ENCODE peak calls at places on chromosomes 1 and 21, in ten cellular contexts. J, M, F, V, R, U, X, Z, C and L are unnamed samples.

GRCh38 chr1:151347523-151348246 is 633 bp upstream of the RFX5 start:
- DNase-seq in J (no peak), M (no peak), F (no peak), V (no peak), R (no peak), U (no peak), X (no peak), Z (no peak), C (no peak), L (no peak)

GRCh38 chr1:169620565-169620964 is 9.4 kb downstream of the SELP start:
- DNase-seq in J (no peak), M (no peak), F (no peak), V (no peak), R (no peak), U (no peak), X (no peak), Z (no peak), C (no peak), L (no peak)

GRCh38 chr21:32771134-32771523 is 426 bp downstream of the PAXBP1 start:
- DNase-seq in J (peak), M (peak), F (peak), V (no peak), R (peak), U (peak), X (peak), Z (no peak), C (peak), L (peak)

GRCh38 chr1:201270616-201271390 is 12.5 kb upstream of the PKP1 start:
- DNase-seq in J (peak), M (no peak), F (no peak), V (no peak), R (no peak), U (no peak), X (no peak), Z (no peak), C (no peak), L (no peak)

GRCh38 chr1:239858058-239858457 is 233.6 kb upstream of the FMN2 start:
- DNase-seq in J (no peak), M (no peak), F (peak), V (no peak), R (no peak), U (no peak), X (no peak), Z (no peak), C (no peak), L (no peak)

GRCh38 chr1:210605099-210605498 is 276.4 kb downstream of the HHAT start:
- DNase-seq in J (no peak), M (no peak), F (no peak), V (no peak), R (no peak), U (no peak), X (no peak), Z (no peak), C (no peak), L (no peak)

GRCh38 chr1:232905324-232906034 is 44.9 kb upstream of the NTPCR start:
- DNase-seq in J (no peak), M (no peak), F (no peak), V (no peak), R (no peak), U (no peak), X (no peak), Z (no peak), C (no peak), L (no peak)

GRCh38 chr1:193031431-193031830 is 27.7 kb downstream of the UCHL5 start:
- DNase-seq in J (no peak), M (no peak), F (no peak), V (no peak), R (no peak), U (no peak), X (no peak), Z (no peak), C (no peak), L (no peak)

GRCh38 chr1:224175615-224176014 is 7.4 kb upstream of the DEGS1 start:
- DNase-seq in J (peak), M (no peak), F (no peak), V (no peak), R (peak), U (no peak), X (peak), Z (no peak), C (no peak), L (peak)

GRCh38 chr1:29677028-29678024 is 441.0 kb downstream of the PTPRU start:
- DNase-seq in J (peak), M (no peak), F (no peak), V (no peak), R (no peak), U (no peak), X (no peak), Z (no peak), C (no peak), L (no peak)

GRCh38 chr1:2628933-2629626 is 3.7 kb downstream of the MMEL1 start:
- DNase-seq in J (peak), M (no peak), F (no peak), V (no peak), R (no peak), U (no peak), X (no peak), Z (no peak), C (no peak), L (no peak)

GRCh38 chr1:235012436-235013210 is 116.0 kb downstream of the TOMM20 start:
- DNase-seq in J (peak), M (no peak), F (no peak), V (no peak), R (no peak), U (no peak), X (no peak), Z (no peak), C (no peak), L (no peak)

GRCh38 chr1:42928859-42929258 is 29.8 kb downstream of the SLC2A1 start:
- DNase-seq in J (peak), M (no peak), F (no peak), V (no peak), R (no peak), U (no peak), X (no peak), Z (no peak), C (no peak), L (no peak)

GRCh38 chr1:151327903-151328674 is 873 bp upstream of the PI4KB start:
- DNase-seq in J (peak), M (peak), F (peak), V (peak), R (peak), U (no peak), X (peak), Z (no peak), C (no peak), L (no peak)

GRCh38 chr1:84598418-84598817 is 24.2 kb upstream of the CTBS start:
- DNase-seq in J (no peak), M (no peak), F (no peak), V (no peak), R (no peak), U (no peak), X (no peak), Z (no peak), C (no peak), L (no peak)

GRCh38 chr1:11518016-11518670 is 39.2 kb downstream of the DISP3 start:
- DNase-seq in J (peak), M (no peak), F (no peak), V (no peak), R (no peak), U (no peak), X (peak), Z (no peak), C (no peak), L (no peak)

GRCh38 chr1:30511563-30512252 is 211.7 kb downstream of the MATN1 start:
- DNase-seq in J (peak), M (no peak), F (peak), V (no peak), R (no peak), U (no peak), X (no peak), Z (no peak), C (no peak), L (no peak)

GRCh38 chr1:112769611-112770010 is 54.5 kb upstream of the PPM1J start:
- DNase-seq in J (no peak), M (no peak), F (no peak), V (no peak), R (no peak), U (no peak), X (no peak), Z (no peak), C (no peak), L (no peak)

GRCh38 chr21:36635991-36636390 is 62.9 kb upstream of the SIM2 start:
- DNase-seq in J (no peak), M (no peak), F (no peak), V (no peak), R (no peak), U (no peak), X (no peak), Z (no peak), C (no peak), L (no peak)

GRCh38 chr1:221494670-221495069 is 247.2 kb downstream of the DUSP10 start:
- DNase-seq in J (no peak), M (peak), F (no peak), V (no peak), R (no peak), U (no peak), X (no peak), Z (peak), C (no peak), L (no peak)

GRCh38 chr1:10211805-10212405 is 1.5 kb downstream of the KIF1B start:
- DNase-seq in J (no peak), M (no peak), F (peak), V (no peak), R (no peak), U (no peak), X (no peak), Z (no peak), C (no peak), L (no peak)

GRCh38 chr1:174218983-174219382 is 59.7 kb downstream of the RABGAP1L start:
- DNase-seq in J (no peak), M (no peak), F (no peak), V (no peak), R (no peak), U (no peak), X (no peak), Z (no peak), C (no peak), L (no peak)

GRCh38 chr1:63042278-63042677 is 258.3 kb downstream of the ATG4C start:
- DNase-seq in J (no peak), M (no peak), F (no peak), V (no peak), R (no peak), U (no peak), X (no peak), Z (no peak), C (no peak), L (no peak)

GRCh38 chr1:155884028-155884950 is 24.9 kb downstream of the SYT11 start:
- DNase-seq in J (no peak), M (no peak), F (no peak), V (no peak), R (peak), U (no peak), X (no peak), Z (no peak), C (no peak), L (no peak)

GRCh38 chr1:33866286-33866685 is 2.4 kb downstream of the HMGB4 start:
- DNase-seq in J (no peak), M (peak), F (no peak), V (no peak), R (no peak), U (no peak), X (no peak), Z (no peak), C (no peak), L (no peak)

GRCh38 chr1:36580524-36580923 is 97.8 kb upstream of the CSF3R start:
- DNase-seq in J (peak), M (no peak), F (no peak), V (no peak), R (no peak), U (no peak), X (no peak), Z (no peak), C (no peak), L (no peak)

GRCh38 chr1:185825556-185825955 is 91.4 kb downstream of the HMCN1 start:
- DNase-seq in J (no peak), M (no peak), F (no peak), V (no peak), R (no peak), U (no peak), X (no peak), Z (no peak), C (no peak), L (no peak)

GRCh38 chr1:226657788-226658537 is 81.1 kb downstream of the ITPKB start:
- DNase-seq in J (no peak), M (peak), F (no peak), V (no peak), R (no peak), U (no peak), X (no peak), Z (no peak), C (no peak), L (peak)

GRCh38 chr21:31354604-31355443 is 10.8 kb upstream of the TIAM1 start:
- DNase-seq in J (no peak), M (no peak), F (peak), V (peak), R (no peak), U (peak), X (peak), Z (peak), C (peak), L (peak)

GRCh38 chr1:1203561-1204424 is 2.6 kb downstream of the TNFRSF18 start:
- DNase-seq in J (no peak), M (no peak), F (no peak), V (no peak), R (no peak), U (no peak), X (no peak), Z (no peak), C (no peak), L (no peak)

GRCh38 chr21:37367758-37368535 is 1.4 kb downstream of the DYRK1A start:
- DNase-seq in J (peak), M (peak), F (no peak), V (peak), R (peak), U (no peak), X (peak), Z (no peak), C (no peak), L (no peak)

GRCh38 chr1:21255284-21255942 is 34.9 kb downstream of the ECE1 start:
- DNase-seq in J (peak), M (peak), F (peak), V (peak), R (peak), U (peak), X (peak), Z (peak), C (peak), L (peak)

GRCh38 chr21:44391345-44392091 is 38.1 kb downstream of the TRPM2 start:
- DNase-seq in J (no peak), M (no peak), F (no peak), V (no peak), R (no peak), U (no peak), X (peak), Z (no peak), C (no peak), L (no peak)

GRCh38 chr1:27292111-27292510 is 29.9 kb upstream of the TMEM222 start:
- DNase-seq in J (no peak), M (no peak), F (no peak), V (no peak), R (no peak), U (no peak), X (no peak), Z (peak), C (no peak), L (no peak)

GRCh38 chr1:243505986-243506689 is 250.3 kb downstream of the SDCCAG8 start:
- DNase-seq in J (peak), M (no peak), F (no peak), V (no peak), R (no peak), U (no peak), X (no peak), Z (no peak), C (no peak), L (no peak)

GRCh38 chr1:33086384-33086850 is 5.5 kb downstream of the AZIN2 start:
- DNase-seq in J (peak), M (peak), F (peak), V (peak), R (peak), U (peak), X (peak), Z (peak), C (peak), L (peak)

DNA sequence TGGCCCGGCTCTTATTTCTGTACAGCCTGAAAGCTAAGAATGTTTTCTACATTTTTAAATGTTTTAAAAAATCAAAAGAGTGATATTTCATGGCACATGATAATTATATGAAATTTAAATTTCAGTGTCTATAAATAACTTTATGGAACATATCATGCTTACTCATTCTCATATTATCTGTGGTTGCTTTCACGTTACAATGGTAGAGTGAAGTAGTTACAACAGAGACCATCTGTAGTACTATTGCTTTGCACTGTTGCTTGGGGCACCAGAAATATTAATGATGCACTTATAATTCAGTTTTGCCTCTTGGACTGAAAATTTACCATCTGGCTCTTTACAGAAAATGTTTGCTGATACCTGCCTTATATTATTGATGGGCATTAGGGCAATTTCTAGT is 481.6 kb downstream of the PLPP3 start:
- DNase-seq in J (no peak), M (no peak), F (no peak), V (no peak), R (no peak), U (no peak), X (no peak), Z (no peak), C (no peak), L (no peak)
- H3K27ac ChIP-seq in J (no peak), M (no peak), F (no peak), V (no peak), R (no peak), U (no peak), X (no peak), Z (no peak), C (no peak), L (no peak)

DNA sequence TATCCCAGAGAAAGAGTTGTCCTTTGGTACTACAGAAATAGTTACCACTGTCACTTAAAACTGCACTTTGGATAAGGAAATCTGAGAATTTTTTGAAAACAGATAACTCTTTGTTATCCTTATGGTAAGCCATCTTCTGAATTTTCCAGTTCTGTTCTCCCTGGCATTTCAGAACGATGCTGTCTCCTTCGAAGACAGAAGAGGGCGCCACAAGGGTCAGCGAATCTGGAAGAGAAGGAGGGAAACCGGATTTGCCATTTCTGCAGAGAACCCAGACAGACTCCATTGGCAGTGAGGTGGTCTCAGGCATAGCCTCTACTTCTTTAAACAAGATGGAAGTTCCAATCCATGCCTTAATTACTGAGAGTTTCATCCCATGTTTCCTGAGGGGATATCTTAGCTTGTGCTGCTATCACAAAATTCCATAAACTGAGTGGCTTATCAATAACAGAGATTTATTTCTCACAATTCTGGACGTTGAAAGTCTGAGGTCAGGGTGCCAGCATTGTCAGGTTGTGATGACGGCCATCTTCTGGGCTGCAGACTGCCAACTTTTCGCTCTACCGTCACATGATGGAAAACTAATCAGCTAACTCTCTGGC is 6.4 kb downstream of the FCRL2 start:
- DNase-seq in J (peak), M (no peak), F (no peak), V (no peak), R (no peak), U (no peak), X (no peak), Z (no peak), C (no peak), L (no peak)
- H3K27ac ChIP-seq in J (no peak), M (no peak), F (no peak), V (no peak), R (no peak), U (no peak), X (no peak), Z (no peak), C (no peak), L (no peak)

GRCh38 chr1:24749257-24749656 is 4.0 kb downstream of the CLIC4 start:
- DNase-seq in J (no peak), M (no peak), F (no peak), V (no peak), R (no peak), U (no peak), X (no peak), Z (no peak), C (no peak), L (no peak)

GRCh38 chr1:24749886-24750285 is 4.6 kb downstream of the CLIC4 start:
- DNase-seq in J (no peak), M (no peak), F (no peak), V (no peak), R (no peak), U (no peak), X (no peak), Z (no peak), C (no peak), L (no peak)

GRCh38 chr1:24754229-24754628 is 9.0 kb downstream of the CLIC4 start:
- DNase-seq in J (no peak), M (no peak), F (no peak), V (no peak), R (no peak), U (no peak), X (no peak), Z (no peak), C (no peak), L (no peak)

GRCh38 chr1:24752305-24752704 is 7.1 kb downstream of the CLIC4 start:
- DNase-seq in J (no peak), M (no peak), F (no peak), V (no peak), R (no peak), U (no peak), X (no peak), Z (no peak), C (no peak), L (no peak)

GRCh38 chr1:24751833-24752232 is 6.6 kb downstream of the CLIC4 start:
- DNase-seq in J (no peak), M (no peak), F (no peak), V (no peak), R (no peak), U (no peak), X (no peak), Z (no peak), C (no peak), L (no peak)
- H3K27ac ChIP-seq in J (no peak), M (no peak), F (no peak), V (no peak), R (no peak), U (no peak), X (no peak), Z (no peak), C (no peak), L (no peak)

GRCh38 chr1:203630697-203631096 is 4.1 kb downstream of the ATP2B4 start:
- DNase-seq in J (no peak), M (no peak), F (no peak), V (no peak), R (peak), U (no peak), X (no peak), Z (no peak), C (no peak), L (no peak)

GRCh38 chr1:203631349-203631748 is 4.7 kb downstream of the ATP2B4 start:
- DNase-seq in J (no peak), M (no peak), F (no peak), V (no peak), R (no peak), U (no peak), X (no peak), Z (no peak), C (no peak), L (no peak)

GRCh38 chr1:203628997-203629508 is 2.4 kb downstream of the ATP2B4 start:
- DNase-seq in J (no peak), M (no peak), F (no peak), V (peak), R (no peak), U (no peak), X (no peak), Z (no peak), C (no peak), L (no peak)

GRCh38 chr1:203628185-203628996 is 1.8 kb downstream of the ATP2B4 start:
- DNase-seq in J (peak), M (peak), F (no peak), V (no peak), R (peak), U (no peak), X (peak), Z (no peak), C (no peak), L (no peak)

GRCh38 chr1:203629509-203630082 is 3.0 kb downstream of the ATP2B4 start:
- DNase-seq in J (peak), M (peak), F (no peak), V (peak), R (peak), U (no peak), X (peak), Z (no peak), C (peak), L (no peak)
- H3K27ac ChIP-seq in J (peak), M (peak), F (no peak), V (peak), R (peak), U (peak), X (peak), Z (no peak), C (peak), L (peak)

DNA sequence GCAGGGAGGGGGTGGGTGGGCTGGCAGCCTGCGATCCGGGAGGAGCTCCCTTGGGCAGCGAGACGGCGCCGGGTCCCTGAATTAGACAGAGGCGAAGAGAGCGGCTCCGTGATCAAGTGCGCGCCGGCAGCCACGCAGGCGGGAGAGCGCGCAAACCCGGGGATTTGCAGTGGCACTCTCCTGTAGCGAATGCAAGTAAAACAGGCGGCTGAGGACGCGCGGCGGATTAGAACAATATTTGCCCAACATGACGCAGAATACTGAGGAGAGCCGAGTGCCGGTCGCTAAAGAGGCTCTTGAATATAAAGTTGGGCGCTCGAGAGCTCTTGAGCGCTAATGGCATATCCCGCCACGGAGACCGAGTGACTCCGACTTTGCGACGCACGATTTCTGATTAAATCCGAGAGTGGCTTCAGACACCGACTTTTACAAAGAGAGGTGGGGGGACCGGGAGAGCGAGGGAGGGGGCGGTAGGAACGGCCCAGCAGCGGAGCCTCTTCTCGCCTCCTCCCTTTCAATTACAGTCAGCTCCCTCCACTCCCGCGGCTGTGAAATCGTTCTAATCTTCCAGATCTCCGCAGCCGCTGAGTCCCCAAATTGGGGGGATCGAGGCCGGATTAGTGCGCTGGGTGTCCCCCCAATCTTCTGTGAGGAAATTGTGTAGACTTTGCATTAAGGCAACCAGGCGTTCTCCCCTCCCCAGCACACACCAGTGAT is 2.2 kb downstream of the PAX7 start:
- DNase-seq in J (peak), M (no peak), F (no peak), V (no peak), R (no peak), U (no peak), X (peak), Z (no peak), C (no peak), L (no peak)
- H3K27ac ChIP-seq in J (no peak), M (no peak), F (no peak), V (no peak), R (no peak), U (no peak), X (no peak), Z (no peak), C (no peak), L (no peak)